ENCODE peak calls at places on chromosome 20, in ten cellular contexts. G is HCT116; Y is HepG2; H is PC-3; L is CD4-positive, alpha-beta T cell; W is sigmoid colon; U is small intestine; E is cardiac muscle cell; D is CD8-positive, alpha-beta T cell; I is right cardiac atrium. P is an unnamed sample.

GRCh38 chr20:44956410-44956809 is 3.8 kb downstream of the TOMM34 start:
- DNase-seq in G (no peak), Y (no peak), E (no peak), I (no peak), U (no peak), L (no peak), W (no peak), H (no peak), D (no peak), P (no peak)

GRCh38 chr20:61170521-61170920 is 81.5 kb upstream of the CDH4 start:
- DNase-seq in U (no peak), G (no peak), L (no peak), D (no peak), H (no peak), W (no peak), E (no peak), Y (no peak), I (no peak), P (no peak)

GRCh38 chr20:23877524-23877923 is 2.0 kb downstream of the CST5 start:
- DNase-seq in D (no peak), Y (no peak), H (no peak), E (no peak), U (no peak), L (no peak), I (no peak), W (no peak), G (no peak), P (no peak)

GRCh38 chr20:11305406-11305805 is 612.3 kb upstream of the BTBD3 start:
- DNase-seq in L (no peak), I (no peak), E (no peak), H (no peak), U (no peak), D (no peak), Y (no peak), W (no peak), G (no peak), P (no peak)

GRCh38 chr20:41029150-41029872 is 689 bp downstream of the TOP1 start:
- DNase-seq in Y (no peak), G (no peak), L (peak; percentile 42), U (no peak), I (peak; percentile 67), W (peak; percentile 68), E (peak; percentile 38), H (no peak), D (peak; percentile 41), P (peak; percentile 44)

GRCh38 chr20:47677314-47678129 is 107.8 kb downstream of the SULF2 start:
- DNase-seq in G (peak; percentile 51), I (no peak), W (no peak), H (peak; percentile 77), U (peak; percentile 45), E (peak; percentile 77), L (peak; percentile 47), D (peak; percentile 49), Y (peak; percentile 69), P (peak; percentile 70)

GRCh38 chr20:40494238-40494637 is 194.8 kb downstream of the MAFB start:
- DNase-seq in H (no peak), E (no peak), L (no peak), I (peak; percentile 62), G (no peak), W (peak; percentile 75), U (no peak), D (no peak), Y (no peak), P (no peak)

GRCh38 chr20:32877507-32877906 is 18.8 kb downstream of the EFCAB8 start:
- DNase-seq in Y (no peak), U (no peak), W (peak; percentile 79), I (no peak), G (no peak), L (no peak), E (no peak), H (no peak), D (no peak), P (no peak)

GRCh38 chr20:45061244-45061643 is 39.7 kb downstream of the KCNS1 start:
- DNase-seq in Y (no peak), U (no peak), W (no peak), E (no peak), L (no peak), G (peak; percentile 26), I (no peak), H (peak; percentile 96), D (no peak), P (no peak)

GRCh38 chr20:19552144-19552895 is 205.7 kb upstream of the RIN2 start:
- DNase-seq in Y (peak; percentile 12), G (no peak), E (peak; percentile 86), W (peak; percentile 77), I (peak; percentile 56), H (no peak), L (no peak), U (peak; percentile 7), D (no peak), P (no peak)

GRCh38 chr20:46256293-46256692 is 52.0 kb downstream of the CDH22 start:
- DNase-seq in H (no peak), D (no peak), I (no peak), Y (no peak), U (no peak), W (no peak), G (no peak), L (no peak), E (no peak), P (no peak)
- H3K27me3 ChIP-seq in H (peaks cover 14% of the 10 kb centered on the region), D (no peaks in the 10 kb centered on the region), I (no peaks in the 10 kb centered on the region), Y (peaks cover 10% of the 10 kb centered on the region), U (no peaks in the 10 kb centered on the region), W (peaks cover 5% of the 10 kb centered on the region), G (no peaks in the 10 kb centered on the region), L (peaks cover 39% of the 10 kb centered on the region), E (peaks cover 27% of the 10 kb centered on the region), P (no peaks in the 10 kb centered on the region)

DNA sequence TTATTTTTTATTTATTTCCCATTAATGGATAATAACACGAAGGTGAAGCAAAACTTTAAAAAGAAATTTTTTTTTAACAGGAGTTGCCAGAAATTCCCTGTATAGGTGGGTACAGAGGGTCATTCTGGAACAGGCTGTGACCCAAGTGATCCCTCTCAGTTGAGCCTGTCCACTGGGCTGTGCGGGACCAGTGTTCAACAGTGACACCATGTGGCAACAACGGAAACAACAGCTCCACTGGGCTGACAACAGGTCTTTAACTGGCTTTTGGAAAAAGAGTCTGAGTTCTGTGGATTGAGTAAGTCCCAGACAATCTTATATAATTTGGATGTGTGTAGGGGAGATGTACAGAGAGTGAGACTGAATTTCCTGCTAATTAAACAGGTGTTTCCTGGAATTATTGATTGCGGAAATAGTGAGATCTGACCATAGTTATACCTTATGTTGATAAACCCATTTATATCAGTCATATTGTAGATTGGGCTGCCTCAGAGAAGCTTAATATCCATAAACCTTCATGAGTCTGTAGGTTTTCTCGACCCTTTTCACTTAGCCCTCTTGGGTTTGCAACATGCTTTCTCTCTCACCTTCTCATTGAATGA is 17.6 kb downstream of the KIAA1755 start:
- DNase-seq in U (no peak), H (peak; percentile 50), I (no peak), G (peak; percentile 48), Y (peak; percentile 31), L (no peak), W (no peak), D (no peak), E (no peak), P (no peak)
- H3K9me3 ChIP-seq in U (peaks cover 6% of the 10 kb centered on the region), H (peaks cover 7% of the 10 kb centered on the region), I (peaks cover 4% of the 10 kb centered on the region), G (peaks cover 14% of the 10 kb centered on the region), Y (peaks cover 39% of the 10 kb centered on the region), L (peaks cover 18% of the 10 kb centered on the region), W (peaks cover 9% of the 10 kb centered on the region), D (peaks cover 4% of the 10 kb centered on the region), E (no peaks in the 10 kb centered on the region), P (peaks cover 14% of the 10 kb centered on the region)

DNA sequence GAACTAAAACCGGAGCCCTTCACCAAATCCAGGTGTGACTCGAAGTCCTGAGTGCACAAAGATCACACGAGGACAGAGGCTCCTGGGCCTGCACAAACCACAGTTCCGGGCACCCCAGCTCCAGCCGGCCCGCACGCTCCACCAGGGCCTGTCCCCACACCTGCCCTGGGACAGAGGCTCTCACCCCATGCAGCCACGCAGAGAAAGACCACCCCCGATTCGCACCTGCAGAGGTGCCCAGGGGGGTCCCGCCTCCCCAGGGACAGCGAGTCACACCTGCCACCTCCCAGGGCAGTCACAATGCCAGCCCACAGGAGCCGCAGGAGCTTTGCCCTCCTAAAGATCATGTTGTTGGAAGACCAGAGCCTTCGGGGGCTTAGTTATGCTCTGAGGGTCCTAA is 25.4 kb upstream of the MRGBP start:
- DNase-seq in Y (no peak), H (no peak), I (peak; percentile 9), L (no peak), D (no peak), E (no peak), U (no peak), G (no peak), W (no peak), P (no peak)
- H3K27me3 ChIP-seq in Y (peaks cover 56% of the 10 kb centered on the region), H (peaks cover 4% of the 10 kb centered on the region), I (no peaks in the 10 kb centered on the region), L (no peaks in the 10 kb centered on the region), D (no peaks in the 10 kb centered on the region), E (no peaks in the 10 kb centered on the region), U (no peaks in the 10 kb centered on the region), G (no peaks in the 10 kb centered on the region), W (no peaks in the 10 kb centered on the region), P (no peaks in the 10 kb centered on the region)

GRCh38 chr20:49279677-49280462 is 2.0 kb upstream of the ZNFX1 start:
- DNase-seq in G (no peak), Y (no peak), E (no peak), L (no peak), W (no peak), H (no peak), D (no peak), U (no peak), I (no peak), P (no peak)
- H3K9me3 ChIP-seq in G (no peaks in the 10 kb centered on the region), Y (no peaks in the 10 kb centered on the region), E (no peaks in the 10 kb centered on the region), L (peaks cover 53% of the 10 kb centered on the region), W (peaks cover 3% of the 10 kb centered on the region), H (peaks cover 18% of the 10 kb centered on the region), D (peaks cover 35% of the 10 kb centered on the region), U (peaks cover 1% of the 10 kb centered on the region), I (peaks cover 4% of the 10 kb centered on the region), P (no peaks in the 10 kb centered on the region)